ENCODE peak calls at places on chromosomes 7 and 10, in eight cellular contexts. One of them, this sample, is unnamed.

GRCh38 chr7:130891254-130892094 is 157.5 kb upstream of the KLF14 start:
- DNase-seq in stimulated activated CD4-positive, alpha-beta T cell treated with anti-CD3 and anti-CD28 coated beads, Interleukin-12 subunit alpha, Interleukin-12 subunit beta, amount 100 ng/mL, for 4 hours: no peak
- DNase-seq in LoVo: peak; percentile 81
- DNase-seq in aorta: peak; percentile 85
- DNase-seq in non-pigmented ciliary epithelial cell: peak; percentile 78
- DNase-seq in SIG-M5: no peak
- DNase-seq in SHP77: no peak
- DNase-seq in AML-193: no peak
- DNase-seq in this sample: peak; percentile 79

GRCh38 chr7:80981405-80981804 is 62.6 kb upstream of the SEMA3C start:
- DNase-seq in SIG-M5: no peak
- DNase-seq in aorta: no peak
- DNase-seq in non-pigmented ciliary epithelial cell: no peak
- DNase-seq in SHP77: no peak
- DNase-seq in stimulated activated CD4-positive, alpha-beta T cell treated with anti-CD3 and anti-CD28 coated beads, Interleukin-12 subunit alpha, Interleukin-12 subunit beta, amount 100 ng/mL, for 4 hours: no peak
- DNase-seq in LoVo: no peak
- DNase-seq in AML-193: no peak
- DNase-seq in this sample: no peak

GRCh38 chr7:150450491-150450992 is at the start of gene GIMAP8:
- DNase-seq in SHP77: no peak
- DNase-seq in AML-193: peak; percentile 32
- DNase-seq in stimulated activated CD4-positive, alpha-beta T cell treated with anti-CD3 and anti-CD28 coated beads, Interleukin-12 subunit alpha, Interleukin-12 subunit beta, amount 100 ng/mL, for 4 hours: peak; percentile 49
- DNase-seq in non-pigmented ciliary epithelial cell: no peak
- DNase-seq in aorta: peak; percentile 80
- DNase-seq in LoVo: no peak
- DNase-seq in SIG-M5: no peak
- DNase-seq in this sample: peak; percentile 68

GRCh38 chr7:108000875-108001758 is 1.8 kb downstream of the LAMB1 start:
- DNase-seq in aorta: peak; percentile 83
- DNase-seq in non-pigmented ciliary epithelial cell: no peak
- DNase-seq in SHP77: no peak
- DNase-seq in stimulated activated CD4-positive, alpha-beta T cell treated with anti-CD3 and anti-CD28 coated beads, Interleukin-12 subunit alpha, Interleukin-12 subunit beta, amount 100 ng/mL, for 4 hours: no peak
- DNase-seq in AML-193: no peak
- DNase-seq in LoVo: no peak
- DNase-seq in SIG-M5: no peak
- DNase-seq in this sample: peak; percentile 71

GRCh38 chr7:121181357-121181756 is 147.4 kb upstream of the WNT16 start:
- DNase-seq in SHP77: no peak
- DNase-seq in AML-193: no peak
- DNase-seq in stimulated activated CD4-positive, alpha-beta T cell treated with anti-CD3 and anti-CD28 coated beads, Interleukin-12 subunit alpha, Interleukin-12 subunit beta, amount 100 ng/mL, for 4 hours: no peak
- DNase-seq in aorta: no peak
- DNase-seq in non-pigmented ciliary epithelial cell: no peak
- DNase-seq in LoVo: no peak
- DNase-seq in SIG-M5: no peak
- DNase-seq in this sample: no peak

GRCh38 chr10:46226232-46226631 is 60.6 kb upstream of the ANTXRL start:
- DNase-seq in stimulated activated CD4-positive, alpha-beta T cell treated with anti-CD3 and anti-CD28 coated beads, Interleukin-12 subunit alpha, Interleukin-12 subunit beta, amount 100 ng/mL, for 4 hours: no peak
- DNase-seq in AML-193: no peak
- DNase-seq in SHP77: no peak
- DNase-seq in SIG-M5: no peak
- DNase-seq in non-pigmented ciliary epithelial cell: no peak
- DNase-seq in aorta: no peak
- DNase-seq in LoVo: no peak
- DNase-seq in this sample: no peak

GRCh38 chr7:22397981-22398380 is 41.0 kb upstream of the RAPGEF5 start:
- DNase-seq in SHP77: no peak
- DNase-seq in aorta: no peak
- DNase-seq in non-pigmented ciliary epithelial cell: no peak
- DNase-seq in AML-193: no peak
- DNase-seq in stimulated activated CD4-positive, alpha-beta T cell treated with anti-CD3 and anti-CD28 coated beads, Interleukin-12 subunit alpha, Interleukin-12 subunit beta, amount 100 ng/mL, for 4 hours: no peak
- DNase-seq in SIG-M5: no peak
- DNase-seq in LoVo: no peak
- DNase-seq in this sample: no peak

GRCh38 chr7:66452165-66452564 is 176.5 kb upstream of the KCTD7 start:
- DNase-seq in non-pigmented ciliary epithelial cell: no peak
- DNase-seq in SHP77: no peak
- DNase-seq in stimulated activated CD4-positive, alpha-beta T cell treated with anti-CD3 and anti-CD28 coated beads, Interleukin-12 subunit alpha, Interleukin-12 subunit beta, amount 100 ng/mL, for 4 hours: no peak
- DNase-seq in AML-193: no peak
- DNase-seq in LoVo: no peak
- DNase-seq in aorta: no peak
- DNase-seq in SIG-M5: no peak
- DNase-seq in this sample: no peak

GRCh38 chr10:8485032-8485431 is 430.5 kb downstream of the GATA3 start:
- DNase-seq in AML-193: no peak
- DNase-seq in LoVo: no peak
- DNase-seq in SIG-M5: no peak
- DNase-seq in SHP77: no peak
- DNase-seq in non-pigmented ciliary epithelial cell: no peak
- DNase-seq in aorta: no peak
- DNase-seq in stimulated activated CD4-positive, alpha-beta T cell treated with anti-CD3 and anti-CD28 coated beads, Interleukin-12 subunit alpha, Interleukin-12 subunit beta, amount 100 ng/mL, for 4 hours: no peak
- DNase-seq in this sample: no peak

GRCh38 chr7:45196374-45196773 is 38.8 kb downstream of the RAMP3 start:
- DNase-seq in AML-193: no peak
- DNase-seq in aorta: no peak
- DNase-seq in SHP77: no peak
- DNase-seq in stimulated activated CD4-positive, alpha-beta T cell treated with anti-CD3 and anti-CD28 coated beads, Interleukin-12 subunit alpha, Interleukin-12 subunit beta, amount 100 ng/mL, for 4 hours: peak; percentile 21
- DNase-seq in LoVo: no peak
- DNase-seq in non-pigmented ciliary epithelial cell: no peak
- DNase-seq in SIG-M5: no peak
- DNase-seq in this sample: no peak

GRCh38 chr7:43112941-43113621 is 634 bp downstream of the HECW1 start:
- DNase-seq in SIG-M5: no peak
- DNase-seq in SHP77: no peak
- DNase-seq in AML-193: no peak
- DNase-seq in stimulated activated CD4-positive, alpha-beta T cell treated with anti-CD3 and anti-CD28 coated beads, Interleukin-12 subunit alpha, Interleukin-12 subunit beta, amount 100 ng/mL, for 4 hours: no peak
- DNase-seq in LoVo: no peak
- DNase-seq in aorta: peak; percentile 75
- DNase-seq in non-pigmented ciliary epithelial cell: no peak
- DNase-seq in this sample: no peak

GRCh38 chr10:28077889-28078288 is 79.0 kb upstream of the ODAD2 start:
- DNase-seq in AML-193: no peak
- DNase-seq in stimulated activated CD4-positive, alpha-beta T cell treated with anti-CD3 and anti-CD28 coated beads, Interleukin-12 subunit alpha, Interleukin-12 subunit beta, amount 100 ng/mL, for 4 hours: no peak
- DNase-seq in aorta: no peak
- DNase-seq in SHP77: no peak
- DNase-seq in SIG-M5: no peak
- DNase-seq in LoVo: no peak
- DNase-seq in non-pigmented ciliary epithelial cell: peak; percentile 32
- DNase-seq in this sample: no peak

GRCh38 chr7:27576360-27576944 is 86.2 kb downstream of the HIBADH start:
- DNase-seq in SHP77: peak; percentile 10
- DNase-seq in non-pigmented ciliary epithelial cell: no peak
- DNase-seq in aorta: no peak
- DNase-seq in stimulated activated CD4-positive, alpha-beta T cell treated with anti-CD3 and anti-CD28 coated beads, Interleukin-12 subunit alpha, Interleukin-12 subunit beta, amount 100 ng/mL, for 4 hours: no peak
- DNase-seq in AML-193: peak; percentile 58
- DNase-seq in SIG-M5: no peak
- DNase-seq in LoVo: peak; percentile 74
- DNase-seq in this sample: no peak

GRCh38 chr10:49668684-49669083 is 10.8 kb upstream of the C10orf53 start:
- DNase-seq in SHP77: no peak
- DNase-seq in AML-193: no peak
- DNase-seq in LoVo: no peak
- DNase-seq in non-pigmented ciliary epithelial cell: no peak
- DNase-seq in SIG-M5: no peak
- DNase-seq in stimulated activated CD4-positive, alpha-beta T cell treated with anti-CD3 and anti-CD28 coated beads, Interleukin-12 subunit alpha, Interleukin-12 subunit beta, amount 100 ng/mL, for 4 hours: no peak
- DNase-seq in aorta: no peak
- DNase-seq in this sample: no peak

GRCh38 chr7:112430649-112431048 is 19.6 kb upstream of the IFRD1 start:
- DNase-seq in stimulated activated CD4-positive, alpha-beta T cell treated with anti-CD3 and anti-CD28 coated beads, Interleukin-12 subunit alpha, Interleukin-12 subunit beta, amount 100 ng/mL, for 4 hours: no peak
- DNase-seq in SHP77: no peak
- DNase-seq in AML-193: no peak
- DNase-seq in non-pigmented ciliary epithelial cell: no peak
- DNase-seq in aorta: no peak
- DNase-seq in LoVo: no peak
- DNase-seq in SIG-M5: no peak
- DNase-seq in this sample: no peak

GRCh38 chr7:128265906-128266300 is 24.8 kb downstream of the LEP start:
- DNase-seq in SIG-M5: no peak
- DNase-seq in aorta: no peak
- DNase-seq in LoVo: no peak
- DNase-seq in AML-193: no peak
- DNase-seq in stimulated activated CD4-positive, alpha-beta T cell treated with anti-CD3 and anti-CD28 coated beads, Interleukin-12 subunit alpha, Interleukin-12 subunit beta, amount 100 ng/mL, for 4 hours: no peak
- DNase-seq in non-pigmented ciliary epithelial cell: no peak
- DNase-seq in SHP77: no peak
- DNase-seq in this sample: no peak

GRCh38 chr10:23530079-23530478 is 91.2 kb downstream of the OTUD1 start:
- DNase-seq in AML-193: peak; percentile 34
- DNase-seq in non-pigmented ciliary epithelial cell: no peak
- DNase-seq in stimulated activated CD4-positive, alpha-beta T cell treated with anti-CD3 and anti-CD28 coated beads, Interleukin-12 subunit alpha, Interleukin-12 subunit beta, amount 100 ng/mL, for 4 hours: no peak
- DNase-seq in SHP77: no peak
- DNase-seq in SIG-M5: no peak
- DNase-seq in LoVo: peak; percentile 15
- DNase-seq in aorta: no peak
- DNase-seq in this sample: no peak

GRCh38 chr7:96679886-96680285 is 29.8 kb downstream of the SEM1 start:
- DNase-seq in non-pigmented ciliary epithelial cell: no peak
- DNase-seq in AML-193: no peak
- DNase-seq in LoVo: no peak
- DNase-seq in aorta: no peak
- DNase-seq in stimulated activated CD4-positive, alpha-beta T cell treated with anti-CD3 and anti-CD28 coated beads, Interleukin-12 subunit alpha, Interleukin-12 subunit beta, amount 100 ng/mL, for 4 hours: no peak
- DNase-seq in SIG-M5: no peak
- DNase-seq in SHP77: no peak
- DNase-seq in this sample: no peak

GRCh38 chr10:126917975-126918908 is 13.0 kb downstream of the DOCK1 start:
- DNase-seq in non-pigmented ciliary epithelial cell: no peak
- DNase-seq in stimulated activated CD4-positive, alpha-beta T cell treated with anti-CD3 and anti-CD28 coated beads, Interleukin-12 subunit alpha, Interleukin-12 subunit beta, amount 100 ng/mL, for 4 hours: no peak
- DNase-seq in LoVo: no peak
- DNase-seq in AML-193: no peak
- DNase-seq in SHP77: no peak
- DNase-seq in aorta: no peak
- DNase-seq in SIG-M5: no peak
- DNase-seq in this sample: no peak

GRCh38 chr7:5766321-5766761 is 15.1 kb downstream of the RNF216 start:
- DNase-seq in SIG-M5: no peak
- DNase-seq in aorta: no peak
- DNase-seq in non-pigmented ciliary epithelial cell: peak; percentile 63
- DNase-seq in SHP77: no peak
- DNase-seq in AML-193: no peak
- DNase-seq in stimulated activated CD4-positive, alpha-beta T cell treated with anti-CD3 and anti-CD28 coated beads, Interleukin-12 subunit alpha, Interleukin-12 subunit beta, amount 100 ng/mL, for 4 hours: no peak
- DNase-seq in LoVo: no peak
- DNase-seq in this sample: no peak

GRCh38 chr10:31619410-31620095 is 300.5 kb downstream of the ZEB1 start:
- DNase-seq in non-pigmented ciliary epithelial cell: no peak
- DNase-seq in stimulated activated CD4-positive, alpha-beta T cell treated with anti-CD3 and anti-CD28 coated beads, Interleukin-12 subunit alpha, Interleukin-12 subunit beta, amount 100 ng/mL, for 4 hours: no peak
- DNase-seq in aorta: no peak
- DNase-seq in LoVo: no peak
- DNase-seq in AML-193: no peak
- DNase-seq in SHP77: no peak
- DNase-seq in SIG-M5: no peak
- DNase-seq in this sample: no peak

GRCh38 chr7:506921-507622 is 12.6 kb downstream of the PDGFA start:
- DNase-seq in SHP77: no peak
- DNase-seq in non-pigmented ciliary epithelial cell: no peak
- DNase-seq in LoVo: no peak
- DNase-seq in aorta: peak; percentile 58
- DNase-seq in stimulated activated CD4-positive, alpha-beta T cell treated with anti-CD3 and anti-CD28 coated beads, Interleukin-12 subunit alpha, Interleukin-12 subunit beta, amount 100 ng/mL, for 4 hours: no peak
- DNase-seq in SIG-M5: no peak
- DNase-seq in AML-193: no peak
- DNase-seq in this sample: peak; percentile 45

GRCh38 chr7:1899201-1899600 is 229.1 kb downstream of the ELFN1 start:
- DNase-seq in AML-193: no peak
- DNase-seq in stimulated activated CD4-positive, alpha-beta T cell treated with anti-CD3 and anti-CD28 coated beads, Interleukin-12 subunit alpha, Interleukin-12 subunit beta, amount 100 ng/mL, for 4 hours: no peak
- DNase-seq in LoVo: no peak
- DNase-seq in SHP77: no peak
- DNase-seq in non-pigmented ciliary epithelial cell: no peak
- DNase-seq in SIG-M5: no peak
- DNase-seq in aorta: no peak
- DNase-seq in this sample: no peak

GRCh38 chr7:157795199-157795598 is 458.4 kb downstream of the DNAJB6 start:
- DNase-seq in non-pigmented ciliary epithelial cell: no peak
- DNase-seq in SHP77: no peak
- DNase-seq in stimulated activated CD4-positive, alpha-beta T cell treated with anti-CD3 and anti-CD28 coated beads, Interleukin-12 subunit alpha, Interleukin-12 subunit beta, amount 100 ng/mL, for 4 hours: no peak
- DNase-seq in aorta: no peak
- DNase-seq in SIG-M5: no peak
- DNase-seq in AML-193: no peak
- DNase-seq in LoVo: no peak
- DNase-seq in this sample: no peak

GRCh38 chr7:37186753-37187152 is 261.9 kb downstream of the ELMO1 start:
- DNase-seq in SHP77: no peak
- DNase-seq in non-pigmented ciliary epithelial cell: no peak
- DNase-seq in stimulated activated CD4-positive, alpha-beta T cell treated with anti-CD3 and anti-CD28 coated beads, Interleukin-12 subunit alpha, Interleukin-12 subunit beta, amount 100 ng/mL, for 4 hours: no peak
- DNase-seq in AML-193: no peak
- DNase-seq in SIG-M5: no peak
- DNase-seq in LoVo: no peak
- DNase-seq in aorta: no peak
- DNase-seq in this sample: no peak

GRCh38 chr10:25071227-25071626 is 54.8 kb downstream of the THNSL1 start:
- DNase-seq in aorta: no peak
- DNase-seq in SHP77: no peak
- DNase-seq in stimulated activated CD4-positive, alpha-beta T cell treated with anti-CD3 and anti-CD28 coated beads, Interleukin-12 subunit alpha, Interleukin-12 subunit beta, amount 100 ng/mL, for 4 hours: no peak
- DNase-seq in non-pigmented ciliary epithelial cell: no peak
- DNase-seq in SIG-M5: no peak
- DNase-seq in LoVo: no peak
- DNase-seq in AML-193: no peak
- DNase-seq in this sample: no peak

GRCh38 chr10:70474780-70475179 is 3.8 kb upstream of the PALD1 start:
- DNase-seq in non-pigmented ciliary epithelial cell: no peak
- DNase-seq in stimulated activated CD4-positive, alpha-beta T cell treated with anti-CD3 and anti-CD28 coated beads, Interleukin-12 subunit alpha, Interleukin-12 subunit beta, amount 100 ng/mL, for 4 hours: no peak
- DNase-seq in AML-193: no peak
- DNase-seq in SHP77: no peak
- DNase-seq in aorta: no peak
- DNase-seq in LoVo: no peak
- DNase-seq in SIG-M5: no peak
- DNase-seq in this sample: no peak

GRCh38 chr10:110533149-110533548 is 34.3 kb upstream of the SMC3 start:
- DNase-seq in non-pigmented ciliary epithelial cell: no peak
- DNase-seq in aorta: no peak
- DNase-seq in LoVo: no peak
- DNase-seq in SIG-M5: no peak
- DNase-seq in stimulated activated CD4-positive, alpha-beta T cell treated with anti-CD3 and anti-CD28 coated beads, Interleukin-12 subunit alpha, Interleukin-12 subunit beta, amount 100 ng/mL, for 4 hours: no peak
- DNase-seq in AML-193: no peak
- DNase-seq in SHP77: no peak
- DNase-seq in this sample: no peak

GRCh38 chr7:84399661-84400060 is 205.1 kb upstream of the SEMA3A start:
- DNase-seq in AML-193: no peak
- DNase-seq in non-pigmented ciliary epithelial cell: no peak
- DNase-seq in SHP77: no peak
- DNase-seq in stimulated activated CD4-positive, alpha-beta T cell treated with anti-CD3 and anti-CD28 coated beads, Interleukin-12 subunit alpha, Interleukin-12 subunit beta, amount 100 ng/mL, for 4 hours: no peak
- DNase-seq in SIG-M5: no peak
- DNase-seq in aorta: no peak
- DNase-seq in LoVo: no peak
- DNase-seq in this sample: no peak

This sample was measured in sciatic nerve.